ENCODE peak calls at places on chromosomes 12 and 14, in seven cellular contexts. Z is AG10803; N is central memory CD4-positive, alpha-beta T cell; S is activated CD4-positive, alpha-beta T cell treated with anti-CD3 and anti-CD28 coated beads for 4 hours; O is pancreas; Y is T47D; W is cardiac fibroblast. A is an unnamed sample.

GRCh38 chr14:64755661-64756265 is 51.5 kb downstream of the PLEKHG3 start:
- DNase-seq in Z (peak; percentile 59), N (peak; percentile 92), S (peak; percentile 72), O (no peak), Y (no peak), W (no peak), A (no peak)

GRCh38 chr14:92944976-92945375 is 22.0 kb downstream of the CHGA start:
- DNase-seq in Z (no peak), N (no peak), S (no peak), O (no peak), Y (no peak), W (no peak), A (no peak)

GRCh38 chr14:36177489-36177888 is 967 bp upstream of the PTCSC3 start:
- DNase-seq in Z (no peak), N (no peak), S (no peak), O (no peak), Y (no peak), W (no peak), A (no peak)

GRCh38 chr14:68363841-68364711 is 428.8 kb downstream of the ZFP36L1 start:
- DNase-seq in Z (no peak), N (no peak), S (no peak), O (peak; percentile 55), Y (no peak), W (peak; percentile 44), A (no peak)

GRCh38 chr12:12902036-12902435 is 10.7 kb downstream of the GPRC5A start:
- DNase-seq in Z (peak; percentile 67), N (no peak), S (no peak), O (no peak), Y (no peak), W (peak; percentile 86), A (no peak)

GRCh38 chr14:80494769-80495168 is 283.5 kb upstream of the DIO2 start:
- DNase-seq in Z (no peak), N (no peak), S (no peak), O (no peak), Y (no peak), W (no peak), A (no peak)

GRCh38 chr12:53938276-53939140 is at the start of gene HOXC13:
- DNase-seq in Z (peak; percentile 51), N (no peak), S (no peak), O (peak; percentile 68), Y (peak; percentile 100), W (peak; percentile 7), A (no peak)

GRCh38 chr14:89252887-89253532 is 164.0 kb downstream of the FOXN3 start:
- DNase-seq in Z (no peak), N (no peak), S (no peak), O (no peak), Y (peak; percentile 20), W (peak; percentile 19), A (no peak)

GRCh38 chr12:91419809-91420208 is 237.2 kb upstream of the DCN start:
- DNase-seq in Z (no peak), N (no peak), S (no peak), O (no peak), Y (no peak), W (no peak), A (no peak)